ENCODE peak calls at places on chromosomes 7 and 10, in six cellular contexts. One of them, this sample, is unnamed.

GRCh38 chr7:133678137-133678814 is 425.4 kb downstream of the EXOC4 start:
- DNase-seq in hippocampal formation: no peak
- DNase-seq in effector memory CD4-positive, alpha-beta T cell: no peak
- DNase-seq in heart right ventricle: no peak
- DNase-seq in fibroblast of mammary gland: no peak
- DNase-seq in kidney epithelial cell: no peak
- DNase-seq in this sample: no peak

GRCh38 chr7:132150711-132151110 is 425.6 kb downstream of the PLXNA4 start:
- DNase-seq in fibroblast of mammary gland: no peak
- DNase-seq in heart right ventricle: no peak
- DNase-seq in hippocampal formation: no peak
- DNase-seq in effector memory CD4-positive, alpha-beta T cell: no peak
- DNase-seq in kidney epithelial cell: no peak
- DNase-seq in this sample: no peak

GRCh38 chr10:30182191-30183075 is 123.0 kb upstream of the JCAD start:
- DNase-seq in effector memory CD4-positive, alpha-beta T cell: no peak
- DNase-seq in kidney epithelial cell: peak
- DNase-seq in heart right ventricle: no peak
- DNase-seq in hippocampal formation: no peak
- DNase-seq in fibroblast of mammary gland: peak
- DNase-seq in this sample: no peak

GRCh38 chr7:132656846-132657776 is 80.8 kb upstream of the PLXNA4 start:
- DNase-seq in kidney epithelial cell: no peak
- DNase-seq in heart right ventricle: no peak
- DNase-seq in hippocampal formation: no peak
- DNase-seq in effector memory CD4-positive, alpha-beta T cell: no peak
- DNase-seq in fibroblast of mammary gland: peak
- DNase-seq in this sample: no peak

GRCh38 chr10:96991313-96991841 is 159.3 kb downstream of the LCOR start:
- DNase-seq in effector memory CD4-positive, alpha-beta T cell: no peak
- DNase-seq in hippocampal formation: no peak
- DNase-seq in fibroblast of mammary gland: peak
- DNase-seq in kidney epithelial cell: peak
- DNase-seq in heart right ventricle: no peak
- DNase-seq in this sample: no peak

GRCh38 chr10:132443998-132444876 is 47.2 kb downstream of the PWWP2B start:
- DNase-seq in kidney epithelial cell: no peak
- DNase-seq in effector memory CD4-positive, alpha-beta T cell: no peak
- DNase-seq in fibroblast of mammary gland: no peak
- DNase-seq in hippocampal formation: no peak
- DNase-seq in heart right ventricle: no peak
- DNase-seq in this sample: no peak

GRCh38 chr10:32346551-32347362 is at the start of gene EPC1:
- DNase-seq in kidney epithelial cell: no peak
- DNase-seq in hippocampal formation: peak
- DNase-seq in fibroblast of mammary gland: peak
- DNase-seq in heart right ventricle: peak
- DNase-seq in effector memory CD4-positive, alpha-beta T cell: peak
- DNase-seq in this sample: peak

GRCh38 chr10:117223413-117224035 is 17.4 kb upstream of the SLC18A2 start:
- DNase-seq in effector memory CD4-positive, alpha-beta T cell: no peak
- DNase-seq in fibroblast of mammary gland: no peak
- DNase-seq in heart right ventricle: no peak
- DNase-seq in kidney epithelial cell: no peak
- DNase-seq in hippocampal formation: no peak
- DNase-seq in this sample: no peak

GRCh38 chr7:115429918-115430317 is 508.0 kb downstream of the MDFIC start:
- DNase-seq in hippocampal formation: no peak
- DNase-seq in fibroblast of mammary gland: no peak
- DNase-seq in heart right ventricle: no peak
- DNase-seq in kidney epithelial cell: no peak
- DNase-seq in effector memory CD4-positive, alpha-beta T cell: no peak
- DNase-seq in this sample: no peak

GRCh38 chr10:32459072-32459703 is 13.2 kb downstream of the CCDC7 start:
- DNase-seq in heart right ventricle: no peak
- DNase-seq in kidney epithelial cell: no peak
- DNase-seq in fibroblast of mammary gland: no peak
- DNase-seq in hippocampal formation: no peak
- DNase-seq in effector memory CD4-positive, alpha-beta T cell: peak
- DNase-seq in this sample: no peak

GRCh38 chr10:119104653-119105024 is 726 bp downstream of the DENND10 start:
- DNase-seq in effector memory CD4-positive, alpha-beta T cell: no peak
- DNase-seq in kidney epithelial cell: no peak
- DNase-seq in fibroblast of mammary gland: no peak
- DNase-seq in heart right ventricle: peak
- DNase-seq in hippocampal formation: no peak
- DNase-seq in this sample: no peak

GRCh38 chr10:25682203-25682950 is 251.7 kb upstream of the MYO3A start:
- DNase-seq in heart right ventricle: peak
- DNase-seq in effector memory CD4-positive, alpha-beta T cell: no peak
- DNase-seq in fibroblast of mammary gland: peak
- DNase-seq in kidney epithelial cell: no peak
- DNase-seq in hippocampal formation: peak
- DNase-seq in this sample: no peak

GRCh38 chr7:68121655-68122054 is 1125.0 kb downstream of the TYW1 start:
- DNase-seq in fibroblast of mammary gland: no peak
- DNase-seq in hippocampal formation: no peak
- DNase-seq in heart right ventricle: no peak
- DNase-seq in kidney epithelial cell: no peak
- DNase-seq in effector memory CD4-positive, alpha-beta T cell: no peak
- DNase-seq in this sample: no peak

GRCh38 chr7:29921404-29922010 is 68.1 kb downstream of the SCRN1 start:
- DNase-seq in kidney epithelial cell: peak
- DNase-seq in effector memory CD4-positive, alpha-beta T cell: peak
- DNase-seq in fibroblast of mammary gland: peak
- DNase-seq in hippocampal formation: peak
- DNase-seq in heart right ventricle: no peak
- DNase-seq in this sample: peak

GRCh38 chr10:32179836-32180235 is 123.6 kb upstream of the KIF5B start:
- DNase-seq in kidney epithelial cell: no peak
- DNase-seq in hippocampal formation: no peak
- DNase-seq in heart right ventricle: no peak
- DNase-seq in effector memory CD4-positive, alpha-beta T cell: no peak
- DNase-seq in fibroblast of mammary gland: no peak
- DNase-seq in this sample: no peak

GRCh38 chr7:128259131-128260056 is 18.3 kb downstream of the LEP start:
- DNase-seq in hippocampal formation: no peak
- DNase-seq in kidney epithelial cell: no peak
- DNase-seq in heart right ventricle: no peak
- DNase-seq in effector memory CD4-positive, alpha-beta T cell: no peak
- DNase-seq in fibroblast of mammary gland: peak
- DNase-seq in this sample: no peak

GRCh38 chr10:112751651-112752050 is 198.4 kb upstream of the TCF7L2 start:
- DNase-seq in heart right ventricle: no peak
- DNase-seq in kidney epithelial cell: no peak
- DNase-seq in hippocampal formation: no peak
- DNase-seq in effector memory CD4-positive, alpha-beta T cell: no peak
- DNase-seq in fibroblast of mammary gland: no peak
- DNase-seq in this sample: no peak

GRCh38 chr7:15607541-15608210 is 45.9 kb upstream of the AGMO start:
- DNase-seq in heart right ventricle: no peak
- DNase-seq in hippocampal formation: no peak
- DNase-seq in fibroblast of mammary gland: peak
- DNase-seq in effector memory CD4-positive, alpha-beta T cell: no peak
- DNase-seq in kidney epithelial cell: no peak
- DNase-seq in this sample: no peak

GRCh38 chr7:132655071-132655761 is 78.9 kb upstream of the PLXNA4 start:
- DNase-seq in effector memory CD4-positive, alpha-beta T cell: peak
- DNase-seq in kidney epithelial cell: no peak
- DNase-seq in fibroblast of mammary gland: peak
- DNase-seq in hippocampal formation: peak
- DNase-seq in heart right ventricle: peak
- DNase-seq in this sample: peak

GRCh38 chr10:26697163-26697921 is at the start of gene PDSS1:
- DNase-seq in hippocampal formation: peak
- DNase-seq in fibroblast of mammary gland: peak
- DNase-seq in effector memory CD4-positive, alpha-beta T cell: peak
- DNase-seq in kidney epithelial cell: no peak
- DNase-seq in heart right ventricle: peak
- DNase-seq in this sample: peak

GRCh38 chr10:95121904-95122303 is 52.6 kb upstream of the CYP2C8 start:
- DNase-seq in effector memory CD4-positive, alpha-beta T cell: no peak
- DNase-seq in kidney epithelial cell: no peak
- DNase-seq in hippocampal formation: no peak
- DNase-seq in heart right ventricle: no peak
- DNase-seq in fibroblast of mammary gland: peak
- DNase-seq in this sample: no peak

GRCh38 chr7:124765401-124766352 is at the start of gene GPR37:
- DNase-seq in effector memory CD4-positive, alpha-beta T cell: no peak
- DNase-seq in hippocampal formation: peak
- DNase-seq in kidney epithelial cell: no peak
- DNase-seq in heart right ventricle: peak
- DNase-seq in fibroblast of mammary gland: peak
- DNase-seq in this sample: no peak